ENCODE peak calls at places on chromosomes 6 and 20, in four cellular contexts. O is stimulated activated CD4-positive, alpha-beta T cell treated with anti-CD3 and anti-CD28 coated beads, Interleukin-1b, Interleukin-23, amount 100 ng/mL, for 48 hours; T is PC-9; E is mammary epithelial cell. M is an unnamed sample.

GRCh38 chr6:130365166-130366010 is 429 bp upstream of the TMEM200A start:
- DNase-seq in O (peak), T (peak), E (peak), M (no peak)

GRCh38 chr6:105105094-105105493 is 74.7 kb downstream of the POPDC3 start:
- DNase-seq in O (no peak), T (peak), E (no peak), M (no peak)

GRCh38 chr6:111521497-111522275 is 38.7 kb upstream of the REV3L start:
- DNase-seq in O (no peak), T (no peak), E (no peak), M (no peak)

GRCh38 chr6:6221829-6222535 is 98.5 kb downstream of the F13A1 start:
- DNase-seq in O (no peak), T (no peak), E (no peak), M (no peak)

GRCh38 chr6:45590751-45591184 is 213.0 kb upstream of the SUPT3H start:
- DNase-seq in O (no peak), T (no peak), E (no peak), M (no peak)

GRCh38 chr20:37209661-37210314 is 30.4 kb upstream of the MROH8 start:
- DNase-seq in O (no peak), T (no peak), E (peak), M (peak)

GRCh38 chr6:29831776-29832175 is 4.2 kb downstream of the HLA-G start:
- DNase-seq in O (no peak), T (peak), E (no peak), M (no peak)

GRCh38 chr20:48425776-48426175 is 402.0 kb downstream of the PREX1 start:
- DNase-seq in O (no peak), T (no peak), E (no peak), M (no peak)

GRCh38 chr20:45611054-45611453 is 18.5 kb upstream of the WFDC10A start:
- DNase-seq in O (peak), T (no peak), E (peak), M (peak)

GRCh38 chr6:36220211-36220610 is 23.7 kb downstream of the BRPF3 start:
- DNase-seq in O (no peak), T (no peak), E (no peak), M (no peak)

GRCh38 chr6:87139236-87139635 is 16.1 kb upstream of the ZNF292 start:
- DNase-seq in O (no peak), T (no peak), E (peak), M (peak)

GRCh38 chr6:105879146-105879545 is 207.0 kb upstream of the PRDM1 start:
- DNase-seq in O (no peak), T (no peak), E (no peak), M (no peak)

GRCh38 chr20:47175501-47175900 is 181.0 kb downstream of the ZMYND8 start:
- DNase-seq in O (no peak), T (no peak), E (no peak), M (no peak)

GRCh38 chr6:5174756-5175155 is 86.0 kb downstream of the LYRM4 start:
- DNase-seq in O (no peak), T (no peak), E (no peak), M (no peak)

GRCh38 chr6:82525775-82526515 is 162.3 kb downstream of the TPBG start:
- DNase-seq in O (no peak), T (no peak), E (no peak), M (no peak)

GRCh38 chr6:31621991-31622390 is 1.5 kb downstream of the PRRC2A start:
- DNase-seq in O (no peak), T (no peak), E (peak), M (no peak)

GRCh38 chr6:34259529-34260069 is 10.8 kb upstream of the SMIM29 start:
- DNase-seq in O (no peak), T (no peak), E (no peak), M (no peak)

GRCh38 chr6:28225056-28225834 is at the start of gene ZSCAN9:
- DNase-seq in O (peak), T (peak), E (peak), M (peak)

GRCh38 chr6:147222160-147222838 is 18.1 kb downstream of the STXBP5 start:
- DNase-seq in O (no peak), T (no peak), E (no peak), M (peak)

GRCh38 chr6:43735642-43736199 is 34.3 kb upstream of the VEGFA start:
- DNase-seq in O (no peak), T (no peak), E (peak), M (no peak)

GRCh38 chr6:104108587-104108986 is 751.1 kb downstream of the HACE1 start:
- DNase-seq in O (no peak), T (no peak), E (no peak), M (no peak)

GRCh38 chr6:105786890-105787655 is 299.1 kb upstream of the PRDM1 start:
- DNase-seq in O (peak), T (no peak), E (no peak), M (no peak)

GRCh38 chr6:27667651-27668441 is 194.9 kb upstream of the ZNF184 start:
- DNase-seq in O (no peak), T (no peak), E (no peak), M (no peak)

GRCh38 chr6:142913511-142914047 is 31.4 kb downstream of the HIVEP2 start:
- DNase-seq in O (peak), T (no peak), E (no peak), M (no peak)

GRCh38 chr20:48886811-48887210 is 34.7 kb upstream of the ARFGEF2 start:
- DNase-seq in O (no peak), T (no peak), E (no peak), M (no peak)

GRCh38 chr20:14334306-14334930 is 3.0 kb downstream of the FLRT3 start:
- DNase-seq in O (no peak), T (no peak), E (peak), M (peak)

GRCh38 chr6:154981071-154981373 is 14.1 kb upstream of the TIAM2 start:
- DNase-seq in O (no peak), T (no peak), E (peak), M (peak)

GRCh38 chr6:7129360-7129759 is 21.6 kb downstream of the RREB1 start:
- DNase-seq in O (no peak), T (no peak), E (no peak), M (no peak)

GRCh38 chr6:20711518-20711917 is 177.3 kb downstream of the CDKAL1 start:
- DNase-seq in O (no peak), T (peak), E (no peak), M (no peak)

GRCh38 chr6:129860901-129861665 is at the start of gene TMEM244:
- DNase-seq in O (no peak), T (no peak), E (no peak), M (no peak)

GRCh38 chr6:122033564-122034181 is 365.8 kb upstream of the HSF2 start:
- DNase-seq in O (no peak), T (peak), E (peak), M (peak)

GRCh38 chr6:110090876-110091275 is 88.6 kb downstream of the WASF1 start:
- DNase-seq in O (no peak), T (no peak), E (no peak), M (no peak)

GRCh38 chr6:124999105-124999764 is 37.0 kb downstream of the RNF217 start:
- DNase-seq in O (no peak), T (peak), E (no peak), M (peak)

GRCh38 chr6:63487123-63487813 is 85.0 kb upstream of the LOC128125822 start:
- DNase-seq in O (no peak), T (peak), E (no peak), M (no peak)

GRCh38 chr20:53926428-53927028 is 143.9 kb downstream of the BCAS1 start:
- DNase-seq in O (peak), T (peak), E (peak), M (peak)

GRCh38 chr6:66965227-66965626 is 1258.2 kb upstream of the EYS start:
- DNase-seq in O (no peak), T (no peak), E (no peak), M (peak)

M was measured in renal cortical epithelial cell.